ENCODE peak calls at places on chromosomes 1 and 21, in six cellular contexts. T is aorta; P is HAP-1; W is Peyer's patch; E is upper lobe of right lung; Y is CD4-positive, alpha-beta T cell. Q is an unnamed sample. For H3K9me3, the result is how much of the 10 kb centered on the place peaks cover.

GRCh38 chr1:22804969-22805671 is 94.5 kb downstream of the EPHB2 start:
- DNase-seq in Y (no peak), T (no peak), W (no peak), E (no peak), P (no peak), Q (no peak)

GRCh38 chr1:156337052-156337887 is 822 bp downstream of the CCT3 start:
- DNase-seq in W (no peak), P (peak), T (no peak), Y (no peak), E (no peak), Q (no peak)

GRCh38 chr1:67013573-67013972 is 40.4 kb downstream of the SLC35D1 start:
- DNase-seq in P (no peak), Y (no peak), W (no peak), T (no peak), E (no peak), Q (no peak)

GRCh38 chr1:214377886-214378285 is 96.9 kb downstream of the SMYD2 start:
- DNase-seq in Y (no peak), P (peak), T (no peak), W (no peak), E (no peak), Q (peak)

GRCh38 chr1:22600071-22600816 is 36.2 kb upstream of the C1QA start:
- DNase-seq in W (no peak), Y (no peak), T (no peak), E (no peak), P (no peak), Q (no peak)

GRCh38 chr1:226643701-226644540 is 95.2 kb downstream of the ITPKB start:
- DNase-seq in E (no peak), T (peak), P (no peak), Y (no peak), W (peak), Q (no peak)

GRCh38 chr1:221583481-221583880 is 158.4 kb downstream of the DUSP10 start:
- DNase-seq in T (no peak), W (no peak), P (no peak), Y (no peak), E (no peak), Q (no peak)

GRCh38 chr1:182955596-182956588 is 2.9 kb upstream of the SHCBP1L start:
- DNase-seq in Y (no peak), E (no peak), W (no peak), P (no peak), T (no peak), Q (no peak)

GRCh38 chr1:84740050-84740714 is 49.9 kb upstream of the SSX2IP start:
- DNase-seq in W (no peak), E (no peak), P (no peak), T (no peak), Y (no peak), Q (no peak)

GRCh38 chr1:165900576-165901380 is 73.4 kb downstream of the UCK2 start:
- DNase-seq in P (no peak), Y (no peak), W (no peak), E (no peak), T (peak), Q (no peak)

GRCh38 chr1:11158720-11159321 is 30.3 kb upstream of the ANGPTL7 start:
- DNase-seq in Y (no peak), E (no peak), W (no peak), P (no peak), T (no peak), Q (no peak)

DNA sequence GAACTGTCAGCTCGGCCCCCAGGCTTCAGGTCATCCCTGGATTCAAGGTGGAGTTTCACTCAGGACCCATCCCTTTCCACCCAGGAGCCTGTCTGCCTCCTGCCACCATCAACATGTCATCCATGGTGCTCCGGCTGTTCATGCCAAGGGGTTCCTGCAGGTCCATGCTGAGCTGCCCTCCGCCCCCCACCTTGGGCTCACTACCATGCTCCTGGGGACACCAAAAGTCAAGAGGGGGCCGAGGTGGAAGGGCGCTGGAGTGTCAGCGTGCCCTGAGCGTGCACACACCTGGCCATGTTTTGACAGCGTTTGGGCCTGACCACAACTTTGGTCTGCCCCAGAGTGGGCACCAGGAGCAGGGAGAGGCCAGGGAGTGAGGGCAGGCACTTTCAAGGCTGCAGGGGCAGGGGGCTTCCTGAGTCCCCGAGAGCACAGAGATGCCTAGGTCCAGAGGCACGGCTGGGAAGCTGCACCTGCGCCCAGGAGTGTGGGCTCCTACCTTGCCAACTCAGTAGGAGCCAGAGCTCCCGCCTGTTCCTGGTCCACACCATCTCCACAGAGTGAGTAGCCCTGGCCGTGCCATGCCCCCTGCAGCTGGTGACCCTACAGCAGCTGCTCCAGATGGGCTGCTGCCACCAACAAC is 639.6 kb upstream of the ZP4 start:
- DNase-seq in Y (no peak), W (no peak), P (no peak), T (no peak), E (no peak), Q (no peak)
- H3K9me3 ChIP-seq in Y (under half), W (under half), P (under half), T (under half), E (under half), Q (under half)

GRCh38 chr1:90715334-90715733 is 1.8 kb downstream of the BARHL2 start:
- DNase-seq in T (no peak), E (no peak), P (no peak), Y (no peak), W (no peak), Q (no peak)
- H3K9me3 ChIP-seq in T (under half), E (under half), P (under half), Y (under half), W (under half), Q (under half)

GRCh38 chr21:8993284-8993942 is 1528.0 kb upstream of the TPTE start:
- DNase-seq in P (no peak), E (no peak), W (no peak), Y (no peak), T (no peak), Q (no peak)
- H3K9me3 ChIP-seq in P (under half), E (under half), W (under half), Y (under half), T (under half), Q (under half)

DNA sequence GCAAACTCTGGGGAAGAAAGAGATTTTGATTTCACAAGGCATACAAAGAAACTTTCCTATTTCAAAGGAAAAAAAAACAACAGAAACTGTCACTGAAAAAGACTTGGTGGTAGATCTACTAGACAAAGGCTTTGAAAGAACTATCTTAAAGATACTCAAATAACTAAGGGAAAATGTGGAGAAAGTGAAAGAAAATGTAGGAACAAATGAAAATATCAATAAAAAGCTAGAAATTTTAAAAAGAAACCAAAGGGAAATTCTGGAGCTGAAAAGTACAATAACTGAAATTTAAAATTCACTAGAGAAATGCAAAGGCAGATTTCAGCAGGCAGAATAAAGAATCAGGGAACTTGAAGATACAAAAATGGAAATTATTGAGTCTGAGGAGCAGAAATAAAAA is 6.2 kb downstream of the COL6A2 start:
- DNase-seq in P (no peak), W (no peak), T (no peak), Y (no peak), E (no peak), Q (no peak)
- H3K9me3 ChIP-seq in P (under half), W (under half), T (under half), Y (under half), E (under half), Q (under half)

DNA sequence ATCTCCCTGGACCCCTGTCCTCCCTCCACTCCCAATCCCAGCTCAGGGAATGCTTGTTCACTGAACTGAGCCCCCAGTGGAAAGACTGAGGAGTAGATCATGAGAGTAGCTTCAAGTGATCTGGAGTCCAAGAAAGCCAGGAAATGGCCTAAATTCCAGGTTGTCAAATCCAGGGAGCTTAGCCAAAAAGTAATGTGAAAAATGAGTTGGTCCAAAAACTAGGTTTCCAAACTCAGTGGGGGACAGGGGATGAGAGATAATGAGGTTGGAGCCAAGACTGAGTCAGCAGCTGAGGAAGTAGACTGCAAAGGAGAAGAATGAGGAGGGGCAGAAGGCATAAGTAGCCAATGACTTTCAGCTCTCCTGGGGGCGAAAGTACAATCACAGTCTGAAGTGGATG is 284.1 kb upstream of the BEND5 start:
- DNase-seq in P (no peak), E (no peak), T (no peak), Y (no peak), W (no peak), Q (no peak)
- H3K9me3 ChIP-seq in P (under half), E (under half), T (under half), Y (under half), W (under half), Q (under half)

DNA sequence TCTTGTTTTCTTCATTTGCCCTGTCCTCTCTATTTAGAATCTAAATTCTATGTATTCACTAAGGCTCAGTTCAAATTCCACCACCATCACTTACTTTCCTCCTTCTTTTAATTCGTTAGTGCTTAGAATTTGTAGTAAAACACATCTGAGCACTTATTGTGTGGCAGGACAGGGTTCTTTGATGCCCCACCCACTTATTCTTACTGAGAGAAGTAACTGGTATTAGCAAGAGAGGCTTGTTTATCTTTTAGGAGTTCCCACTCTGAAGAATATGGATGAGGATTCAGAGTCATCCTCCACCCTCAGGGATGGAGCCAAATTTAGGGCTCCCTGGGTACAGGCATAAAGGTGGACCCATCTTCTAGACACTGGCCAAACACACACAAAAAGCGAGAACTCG is 11.5 kb upstream of the TAF1A start:
- DNase-seq in E (no peak), P (no peak), W (no peak), T (no peak), Y (no peak), Q (no peak)
- H3K9me3 ChIP-seq in E (under half), P (under half), W (under half), T (under half), Y (under half), Q (under half)

GRCh38 chr21:23607782-23608181 is 1999.5 kb downstream of the MRPL39 start:
- DNase-seq in W (no peak), Y (no peak), T (no peak), E (no peak), P (no peak), Q (no peak)

GRCh38 chr21:23612210-23612609 is 1995.1 kb downstream of the MRPL39 start:
- DNase-seq in Y (no peak), W (no peak), P (no peak), T (no peak), E (no peak), Q (no peak)

GRCh38 chr21:23613014-23613413 is 1994.3 kb downstream of the MRPL39 start:
- DNase-seq in P (no peak), E (no peak), T (no peak), Y (no peak), W (no peak), Q (no peak)
- H3K9me3 ChIP-seq in P (under half), E (under half), T (under half), Y (under half), W (under half), Q (under half)

Q was measured in breast epithelium.